ENCODE peak calls at places on chromosomes 16 and 17, in nine cellular contexts. T is aorta, S is HCT116, Y is PC-3, K is ascending aorta, F is Peyer's patch, A is gastrocnemius medialis, N is A549, O is spleen. D is an unnamed sample. For H3K4me1, the result is how much of the 10 kb centered on the place peaks cover.

GRCh38 chr16:70683146-70683944 is 2.5 kb downstream of the MTSS2 start:
- DNase-seq in Y (no peak), F (no peak), N (no peak), O (peak), A (no peak), S (no peak), T (peak), K (no peak), D (no peak)

GRCh38 chr17:48547839-48548686 is 3.2 kb upstream of the HOXB2 start:
- DNase-seq in T (no peak), S (no peak), N (no peak), F (no peak), K (no peak), O (no peak), A (no peak), Y (no peak), D (no peak)

GRCh38 chr16:23229714-23230113 is 47.2 kb downstream of the SCNN1G start:
- DNase-seq in Y (peak), K (no peak), N (no peak), A (no peak), O (no peak), T (no peak), S (no peak), F (no peak), D (no peak)

GRCh38 chr17:49213399-49213798 is 2.9 kb downstream of the ABI3 start:
- DNase-seq in N (no peak), K (no peak), Y (no peak), S (no peak), O (no peak), A (no peak), T (no peak), F (no peak), D (no peak)

GRCh38 chr17:18025596-18026407 is 13.2 kb downstream of the ATPAF2 start:
- DNase-seq in A (no peak), K (no peak), T (no peak), S (no peak), F (no peak), N (no peak), Y (peak), O (no peak), D (no peak)

GRCh38 chr17:17119533-17119932 is 77.3 kb downstream of the MPRIP start:
- DNase-seq in A (no peak), S (no peak), T (no peak), N (peak), O (peak), K (no peak), F (no peak), Y (peak), D (no peak)

GRCh38 chr16:69865701-69866100 is 85.4 kb upstream of the CLEC18A start:
- DNase-seq in O (no peak), Y (no peak), K (no peak), S (no peak), T (no peak), N (no peak), A (no peak), F (no peak), D (peak)

GRCh38 chr16:77271532-77272426 is 72.6 kb downstream of the SYCE1L start:
- DNase-seq in F (no peak), N (no peak), T (no peak), S (no peak), Y (no peak), A (no peak), K (no peak), O (no peak), D (peak)

GRCh38 chr16:82364690-82365089 is 194.7 kb upstream of the MPHOSPH6 start:
- DNase-seq in A (no peak), O (no peak), Y (no peak), T (no peak), S (no peak), F (no peak), N (no peak), K (no peak), D (no peak)

GRCh38 chr17:44565866-44566443 is 8.7 kb downstream of the FZD2 start:
- DNase-seq in O (no peak), A (no peak), Y (peak), S (no peak), N (no peak), F (no peak), K (no peak), T (no peak), D (no peak)

GRCh38 chr17:42438600-42439567 is 15.8 kb upstream of the CAVIN1 start:
- DNase-seq in S (no peak), N (no peak), F (peak), T (no peak), K (no peak), A (no peak), O (peak), Y (no peak), D (peak)

GRCh38 chr17:65552214-65552613 is 9.2 kb downstream of the AXIN2 start:
- DNase-seq in F (no peak), A (no peak), O (peak), N (no peak), Y (no peak), K (no peak), S (no peak), T (no peak), D (no peak)

GRCh38 chr17:82636626-82637598 is 11.3 kb downstream of the WDR45B start:
- DNase-seq in N (no peak), K (no peak), A (no peak), S (no peak), O (no peak), T (peak), F (no peak), Y (peak), D (peak)

GRCh38 chr17:43578699-43579569 is 32.8 kb upstream of the ETV4 start:
- DNase-seq in O (peak), T (peak), Y (peak), A (no peak), N (no peak), F (peak), K (no peak), S (no peak), D (peak)

GRCh38 chr16:19864566-19864965 is 20.1 kb downstream of the GPRC5B start:
- DNase-seq in K (no peak), F (no peak), Y (no peak), A (peak), T (no peak), N (no peak), O (peak), S (no peak), D (no peak)

GRCh38 chr17:76485569-76485968 is 15.7 kb downstream of the RHBDF2 start:
- DNase-seq in K (no peak), Y (no peak), F (no peak), N (no peak), O (no peak), S (no peak), A (peak), T (peak), D (no peak)

GRCh38 chr16:88843256-88843655 is 13.5 kb downstream of the GALNS start:
- DNase-seq in T (no peak), N (no peak), O (no peak), F (no peak), S (no peak), A (no peak), Y (no peak), K (no peak), D (no peak)

GRCh38 chr16:12664334-12664733 is 139.4 kb downstream of the CPPED1 start:
- DNase-seq in N (no peak), S (no peak), A (no peak), F (no peak), Y (no peak), K (no peak), T (no peak), O (no peak), D (no peak)

GRCh38 chr17:72125226-72125651 is 4.4 kb downstream of the SOX9 start:
- DNase-seq in Y (peak), N (no peak), A (no peak), T (no peak), S (no peak), F (no peak), K (no peak), O (no peak), D (no peak)

GRCh38 chr16:57481421-57481820 is 4.9 kb downstream of the DOK4 start:
- DNase-seq in A (no peak), N (no peak), K (no peak), Y (no peak), O (no peak), T (peak), S (no peak), F (no peak), D (no peak)

GRCh38 chr16:2150418-2151187 is 2.2 kb downstream of the RAB26 start:
- DNase-seq in Y (peak), O (peak), F (peak), A (no peak), N (peak), K (no peak), S (no peak), T (no peak), D (no peak)

GRCh38 chr17:16919663-16920627 is 52.0 kb downstream of the TNFRSF13B start:
- DNase-seq in Y (no peak), F (peak), T (no peak), O (peak), K (peak), S (no peak), A (no peak), N (no peak), D (no peak)

GRCh38 chr17:6453279-6454024 is 9.2 kb downstream of the PIMREG start:
- DNase-seq in N (no peak), Y (no peak), O (peak), A (no peak), K (no peak), S (no peak), T (no peak), F (no peak), D (no peak)

GRCh38 chr17:49214665-49215360 is 4.3 kb downstream of the ABI3 start:
- DNase-seq in S (no peak), T (no peak), K (no peak), F (no peak), Y (no peak), O (no peak), N (no peak), A (no peak), D (no peak)

GRCh38 chr17:46979023-46979870 is at the start of gene RPRML:
- DNase-seq in Y (peak), T (peak), O (peak), F (peak), A (no peak), N (peak), K (no peak), S (no peak), D (peak)

GRCh38 chr16:67719778-67720144 is 645 bp upstream of the GFOD2 start:
- DNase-seq in S (no peak), Y (no peak), F (no peak), O (peak), K (peak), T (no peak), N (peak), A (peak), D (peak)

GRCh38 chr16:2447920-2448583 is 11.9 kb upstream of the TEDC2 start:
- DNase-seq in F (no peak), K (no peak), Y (no peak), A (no peak), N (no peak), T (no peak), O (no peak), S (no peak), D (no peak)

GRCh38 chr16:11354733-11355574 is 9.7 kb downstream of the RMI2 start:
- DNase-seq in S (no peak), A (no peak), O (peak), K (no peak), F (no peak), Y (no peak), N (no peak), T (no peak), D (no peak)

GRCh38 chr16:4321286-4322120 is 5.6 kb downstream of the GLIS2 start:
- DNase-seq in O (no peak), N (no peak), T (peak), S (no peak), K (no peak), F (no peak), A (no peak), Y (no peak), D (no peak)

DNA sequence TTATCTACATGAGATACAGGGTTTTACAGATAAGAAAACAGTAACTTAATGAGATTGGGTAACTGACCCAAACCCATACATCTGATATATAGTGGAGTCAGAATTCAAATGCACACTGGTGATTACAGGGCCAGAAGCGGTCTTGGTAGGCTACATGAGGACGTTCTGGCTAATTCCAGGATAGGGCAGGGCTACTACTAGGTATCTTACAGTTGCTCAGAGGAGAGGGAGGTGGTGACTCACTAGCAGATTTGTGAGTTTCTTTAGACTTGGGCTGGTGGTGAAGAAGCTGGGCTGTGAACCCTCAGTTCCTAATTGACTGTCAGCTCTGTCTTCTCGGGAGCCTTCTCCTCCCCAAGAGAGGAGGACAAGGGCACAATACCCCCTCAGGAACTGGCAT is 21.4 kb downstream of the TRIM16 start:
- DNase-seq in O (no peak), T (no peak), A (no peak), Y (peak), K (no peak), S (no peak), F (no peak), N (no peak), D (no peak)
- H3K4me3 ChIP-seq in O (no peak), T (no peak), A (no peak), Y (no peak), K (no peak), S (no peak), F (no peak), N (no peak), D (no peak)

DNA sequence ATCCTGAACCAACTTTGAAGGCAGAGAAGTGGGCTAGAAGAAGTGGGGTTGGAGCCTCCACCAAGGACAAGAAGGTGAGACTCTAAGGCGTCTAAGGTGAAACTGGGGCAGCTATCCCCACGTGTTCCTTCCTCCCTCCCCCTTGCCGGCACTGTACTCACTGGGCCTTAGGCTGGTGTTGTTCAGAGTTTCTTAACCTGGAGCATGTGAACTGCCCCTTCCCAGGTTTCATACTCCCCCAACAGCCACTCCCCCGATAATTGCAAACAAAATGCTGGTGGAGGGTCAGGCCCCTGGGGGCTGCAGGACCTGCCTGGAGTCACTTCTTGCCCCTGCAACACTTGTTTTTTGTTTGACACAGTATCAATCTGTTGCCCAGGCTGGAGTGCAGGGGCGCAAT is 7.3 kb upstream of the SOCS3 start:
- DNase-seq in T (no peak), Y (no peak), A (no peak), F (no peak), K (no peak), O (no peak), N (no peak), S (no peak), D (no peak)
- H3K4me1 ChIP-seq in T (under half), Y (under half), A (under half), F (under half), K (under half), O (under half), N (under half), S (under half), D (half or more)

GRCh38 chr16:86287641-86288201 is 222.6 kb upstream of the FOXF1 start:
- DNase-seq in T (no peak), N (no peak), K (no peak), S (no peak), O (no peak), A (no peak), F (peak), Y (no peak), D (no peak)

GRCh38 chr16:86285938-86286921 is 224.1 kb upstream of the FOXF1 start:
- DNase-seq in K (no peak), S (no peak), O (no peak), Y (no peak), F (peak), T (no peak), N (no peak), A (no peak), D (no peak)

GRCh38 chr16:86286991-86287640 is 223.2 kb upstream of the FOXF1 start:
- DNase-seq in K (no peak), Y (no peak), N (no peak), F (peak), A (no peak), T (no peak), S (no peak), O (no peak), D (no peak)

GRCh38 chr16:86283944-86284343 is 226.4 kb upstream of the FOXF1 start:
- DNase-seq in T (no peak), K (no peak), F (peak), Y (no peak), S (no peak), N (no peak), O (no peak), A (no peak), D (no peak)

DNA sequence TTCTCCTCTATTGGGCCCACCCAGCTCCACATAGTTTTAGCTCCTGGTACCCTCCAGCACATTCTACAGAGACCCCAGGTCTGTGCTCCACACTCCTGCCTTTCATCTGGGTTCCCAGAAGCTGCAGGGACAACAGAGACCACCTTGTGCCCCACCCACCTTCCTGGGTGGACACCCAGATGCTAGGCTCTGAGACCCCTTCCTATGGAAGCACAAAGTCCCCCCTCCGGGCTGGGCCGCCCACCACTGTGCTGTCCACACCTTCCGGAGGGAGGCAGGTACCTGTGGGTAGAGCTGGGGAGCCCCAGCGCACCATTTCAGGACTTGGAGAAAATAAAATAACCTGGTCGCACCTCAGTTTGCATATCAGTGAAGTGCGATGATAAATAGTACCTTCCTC is 224.9 kb upstream of the FOXF1 start:
- DNase-seq in O (no peak), F (peak), S (no peak), N (no peak), Y (no peak), A (no peak), T (no peak), K (no peak), D (no peak)
- H3K4me3 ChIP-seq in O (no peak), F (no peak), S (no peak), N (no peak), Y (no peak), A (no peak), T (no peak), K (no peak), D (no peak)

GRCh38 chr17:27514595-27515413 is 58.6 kb downstream of the KSR1 start:
- DNase-seq in K (no peak), Y (no peak), S (no peak), N (no peak), O (no peak), F (no peak), T (no peak), A (no peak), D (no peak)

GRCh38 chr17:27518750-27519521 is 62.7 kb downstream of the KSR1 start:
- DNase-seq in N (no peak), T (no peak), A (no peak), S (no peak), K (no peak), F (no peak), Y (no peak), O (peak), D (no peak)

GRCh38 chr17:27520571-27521185 is 64.4 kb downstream of the KSR1 start:
- DNase-seq in K (no peak), T (no peak), O (no peak), Y (no peak), N (no peak), A (no peak), S (no peak), F (no peak), D (no peak)

GRCh38 chr17:27519550-27519949 is 63.3 kb downstream of the KSR1 start:
- DNase-seq in T (no peak), S (no peak), Y (no peak), K (no peak), O (no peak), N (no peak), A (no peak), F (no peak), D (no peak)

GRCh38 chr17:27518048-27518447 is 61.8 kb downstream of the KSR1 start:
- DNase-seq in T (no peak), S (no peak), K (no peak), Y (no peak), F (no peak), A (no peak), N (no peak), O (no peak), D (no peak)
- H3K4me1 ChIP-seq in T (under half), S (under half), K (under half), Y (under half), F (under half), A (under half), N (under half), O (under half), D (under half)

DNA sequence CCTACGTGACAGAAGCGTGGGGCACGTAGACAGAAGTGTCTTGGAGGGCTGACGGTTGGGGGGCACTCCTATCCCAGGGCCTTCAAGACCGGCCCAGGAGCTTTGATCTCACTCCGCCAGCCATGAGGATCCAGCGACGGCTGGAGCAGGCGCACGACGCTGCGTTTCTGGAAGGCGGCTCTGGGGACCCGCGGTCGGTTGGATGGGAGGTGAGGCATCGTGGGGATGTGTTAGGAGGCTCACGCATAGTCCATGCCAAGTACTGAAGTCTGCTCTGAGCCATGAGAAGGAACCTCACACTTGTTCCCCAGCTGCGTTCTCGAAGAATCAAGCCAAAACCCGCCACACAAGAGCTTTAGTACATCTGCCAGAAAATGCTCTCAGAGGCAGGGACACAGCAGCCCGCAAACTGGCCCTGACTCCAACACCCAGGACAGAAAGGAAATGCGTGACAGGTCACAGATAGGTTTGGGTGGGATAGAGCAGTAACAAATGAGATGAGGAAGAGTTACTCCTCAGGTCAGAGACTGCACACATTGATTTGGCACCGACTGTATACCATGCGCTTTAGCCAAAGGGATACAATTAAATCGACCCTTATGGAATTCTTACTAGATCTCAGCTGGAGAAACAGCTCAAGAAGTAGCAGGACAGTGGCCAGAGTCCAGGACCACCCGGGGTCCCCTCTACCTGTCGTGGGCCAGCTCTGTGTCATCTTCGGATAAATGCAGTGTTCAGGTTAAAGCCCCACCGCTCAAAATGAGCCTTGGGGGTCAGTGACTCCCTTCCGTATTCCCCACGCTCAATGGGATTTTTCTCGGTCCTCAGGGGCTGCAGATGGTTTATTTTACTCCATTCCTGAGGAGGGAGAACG is 6.6 kb upstream of the GSG1L start:
- DNase-seq in S (no peak), F (no peak), A (no peak), N (no peak), K (no peak), Y (no peak), T (peak), O (no peak), D (no peak)
- H3K4me3 ChIP-seq in S (no peak), F (no peak), A (no peak), N (no peak), K (no peak), Y (no peak), T (no peak), O (no peak), D (no peak)

D was measured in Caco-2.